ENCODE peak calls at places on chromosomes 12 and 14, in ten cellular contexts. C is endothelial cell; N is myocyte; Y is A549; H is head of caudate nucleus; Z is psoas muscle; J is activated naive CD4-positive, alpha-beta T cell treated with anti-CD3 and anti-CD28 coated beads, Interleukin-2, amount 50 U/mL, for 16 hours; D is amniotic stem cell; I is activated CD4-positive, alpha-beta T cell treated with anti-CD3 and anti-CD28 coated beads for 48 hours; W is AG04450. G is an unnamed sample.

GRCh38 chr12:113306382-113306781 is 28.5 kb downstream of the SLC8B1 start:
- DNase-seq in C (no peak), N (peak), Y (no peak), H (no peak), Z (no peak), J (no peak), D (no peak), I (no peak), W (no peak), G (no peak)

GRCh38 chr14:103091041-103091882 is 3.3 kb upstream of the EXOC3L4 start:
- DNase-seq in C (peak), N (peak), Y (no peak), H (no peak), Z (peak), J (peak), D (no peak), I (peak), W (no peak), G (peak)

GRCh38 chr12:84911331-84912190 is 1.0 kb downstream of the SLC6A15 start:
- DNase-seq in C (peak), N (peak), Y (peak), H (peak), Z (no peak), J (no peak), D (peak), I (peak), W (no peak), G (no peak)

GRCh38 chr14:30597496-30597895 is 24.6 kb upstream of the SCFD1 start:
- DNase-seq in C (no peak), N (no peak), Y (no peak), H (no peak), Z (no peak), J (no peak), D (no peak), I (no peak), W (no peak), G (no peak)

GRCh38 chr14:104735830-104736642 is 12.0 kb downstream of the ADSS1 start:
- DNase-seq in C (peak), N (peak), Y (no peak), H (peak), Z (peak), J (no peak), D (no peak), I (no peak), W (no peak), G (peak)

GRCh38 chr12:56431850-56432249 is 17.4 kb downstream of the TIMELESS start:
- DNase-seq in C (no peak), N (no peak), Y (no peak), H (no peak), Z (no peak), J (no peak), D (no peak), I (no peak), W (no peak), G (no peak)

GRCh38 chr12:52120951-52121847 is 41.7 kb downstream of the SMIM41 start:
- DNase-seq in C (no peak), N (no peak), Y (no peak), H (no peak), Z (no peak), J (no peak), D (no peak), I (no peak), W (no peak), G (peak)

GRCh38 chr12:2057041-2057792 is 4.4 kb downstream of the CACNA1C start:
- DNase-seq in C (peak), N (peak), Y (peak), H (peak), Z (peak), J (peak), D (no peak), I (peak), W (no peak), G (no peak)

GRCh38 chr14:63343878-63344277 is 25.1 kb upstream of the GPHB5 start:
- DNase-seq in C (no peak), N (no peak), Y (no peak), H (no peak), Z (no peak), J (no peak), D (no peak), I (no peak), W (no peak), G (no peak)

GRCh38 chr14:51396222-51396815 is 156.3 kb downstream of the TMX1 start:
- DNase-seq in C (no peak), N (peak), Y (peak), H (no peak), Z (no peak), J (no peak), D (peak), I (no peak), W (peak), G (no peak)

GRCh38 chr14:61627612-61628011 is 67.7 kb upstream of the HIF1A start:
- DNase-seq in C (no peak), N (no peak), Y (no peak), H (no peak), Z (no peak), J (no peak), D (no peak), I (no peak), W (no peak), G (no peak)

GRCh38 chr14:68333265-68333664 is 459.6 kb downstream of the ZFP36L1 start:
- DNase-seq in C (no peak), N (no peak), Y (no peak), H (no peak), Z (no peak), J (no peak), D (no peak), I (no peak), W (no peak), G (no peak)

GRCh38 chr12:32217354-32218310 is 111.0 kb downstream of the BICD1 start:
- DNase-seq in C (no peak), N (peak), Y (peak), H (no peak), Z (peak), J (no peak), D (peak), I (no peak), W (peak), G (no peak)

G was measured in spleen.